ENCODE peak calls at places on chromosomes 7 and 10, in seven cellular contexts. One of them, this sample, is unnamed.

GRCh38 chr10:613217-613616 is 76.3 kb downstream of the DIP2C start:
- DNase-seq in AG09309: no peak
- DNase-seq in transverse colon: peak; percentile 72
- DNase-seq in fibroblast of the aortic adventitia: no peak
- DNase-seq in kidney: peak; percentile 77
- DNase-seq in activated B cell treated with CpG ODN at 0.5 μM for 24 hours: no peak
- DNase-seq in AG04449: no peak
- DNase-seq in this sample: no peak

GRCh38 chr7:156223935-156224334 is 411.7 kb upstream of the SHH start:
- DNase-seq in AG04449: no peak
- DNase-seq in fibroblast of the aortic adventitia: no peak
- DNase-seq in transverse colon: no peak
- DNase-seq in AG09309: no peak
- DNase-seq in kidney: no peak
- DNase-seq in activated B cell treated with CpG ODN at 0.5 μM for 24 hours: no peak
- DNase-seq in this sample: no peak

GRCh38 chr7:49229246-49229645 is 304.9 kb downstream of the CDC14C start:
- DNase-seq in AG09309: no peak
- DNase-seq in kidney: no peak
- DNase-seq in activated B cell treated with CpG ODN at 0.5 μM for 24 hours: no peak
- DNase-seq in fibroblast of the aortic adventitia: no peak
- DNase-seq in AG04449: no peak
- DNase-seq in transverse colon: no peak
- DNase-seq in this sample: no peak

GRCh38 chr7:150378853-150379589 is at the start of gene ZNF775:
- DNase-seq in kidney: peak; percentile 99
- DNase-seq in AG04449: peak; percentile 45
- DNase-seq in transverse colon: peak; percentile 97
- DNase-seq in activated B cell treated with CpG ODN at 0.5 μM for 24 hours: peak; percentile 90
- DNase-seq in AG09309: peak; percentile 55
- DNase-seq in fibroblast of the aortic adventitia: peak; percentile 89
- DNase-seq in this sample: peak; percentile 98

GRCh38 chr10:47165711-47166404 is 134.1 kb upstream of the GDF10 start:
- DNase-seq in fibroblast of the aortic adventitia: peak; percentile 98
- DNase-seq in AG04449: no peak
- DNase-seq in AG09309: no peak
- DNase-seq in transverse colon: peak; percentile 29
- DNase-seq in activated B cell treated with CpG ODN at 0.5 μM for 24 hours: peak; percentile 27
- DNase-seq in kidney: peak; percentile 78
- DNase-seq in this sample: no peak

GRCh38 chr7:141486959-141487358 is 64.3 kb upstream of the AGK start:
- DNase-seq in AG09309: no peak
- DNase-seq in transverse colon: no peak
- DNase-seq in AG04449: no peak
- DNase-seq in activated B cell treated with CpG ODN at 0.5 μM for 24 hours: no peak
- DNase-seq in kidney: no peak
- DNase-seq in fibroblast of the aortic adventitia: no peak
- DNase-seq in this sample: no peak

GRCh38 chr7:24456526-24457214 is 116.6 kb upstream of the PALS2 start:
- DNase-seq in AG09309: no peak
- DNase-seq in transverse colon: no peak
- DNase-seq in kidney: no peak
- DNase-seq in AG04449: no peak
- DNase-seq in fibroblast of the aortic adventitia: peak; percentile 75
- DNase-seq in activated B cell treated with CpG ODN at 0.5 μM for 24 hours: no peak
- DNase-seq in this sample: no peak

GRCh38 chr10:91617073-91617580 is 15.7 kb downstream of the PPP1R3C start:
- DNase-seq in AG04449: peak; percentile 79
- DNase-seq in activated B cell treated with CpG ODN at 0.5 μM for 24 hours: no peak
- DNase-seq in AG09309: no peak
- DNase-seq in transverse colon: no peak
- DNase-seq in kidney: no peak
- DNase-seq in fibroblast of the aortic adventitia: peak; percentile 89
- DNase-seq in this sample: no peak

GRCh38 chr7:123995617-123996326 is 37.1 kb downstream of the TMEM229A start:
- DNase-seq in kidney: no peak
- DNase-seq in fibroblast of the aortic adventitia: peak; percentile 1
- DNase-seq in AG09309: no peak
- DNase-seq in transverse colon: no peak
- DNase-seq in AG04449: no peak
- DNase-seq in activated B cell treated with CpG ODN at 0.5 μM for 24 hours: no peak
- DNase-seq in this sample: no peak

GRCh38 chr10:26214004-26214403 is 2.6 kb upstream of the GAD2 start:
- DNase-seq in fibroblast of the aortic adventitia: no peak
- DNase-seq in kidney: no peak
- DNase-seq in AG04449: no peak
- DNase-seq in AG09309: no peak
- DNase-seq in transverse colon: no peak
- DNase-seq in activated B cell treated with CpG ODN at 0.5 μM for 24 hours: no peak
- DNase-seq in this sample: no peak

GRCh38 chr7:47893238-47893637 is 55.0 kb downstream of the PKD1L1 start:
- DNase-seq in AG04449: no peak
- DNase-seq in AG09309: no peak
- DNase-seq in transverse colon: no peak
- DNase-seq in fibroblast of the aortic adventitia: no peak
- DNase-seq in activated B cell treated with CpG ODN at 0.5 μM for 24 hours: no peak
- DNase-seq in kidney: no peak
- DNase-seq in this sample: no peak

GRCh38 chr7:77799078-77799964 is 748 bp downstream of the PHTF2 start:
- DNase-seq in AG04449: no peak
- DNase-seq in AG09309: no peak
- DNase-seq in activated B cell treated with CpG ODN at 0.5 μM for 24 hours: peak; percentile 48
- DNase-seq in fibroblast of the aortic adventitia: peak; percentile 40
- DNase-seq in transverse colon: peak; percentile 37
- DNase-seq in kidney: peak; percentile 89
- DNase-seq in this sample: no peak

GRCh38 chr7:55022618-55022985 is 3.8 kb downstream of the EGFR start:
- DNase-seq in AG09309: no peak
- DNase-seq in transverse colon: no peak
- DNase-seq in fibroblast of the aortic adventitia: peak; percentile 61
- DNase-seq in activated B cell treated with CpG ODN at 0.5 μM for 24 hours: no peak
- DNase-seq in kidney: no peak
- DNase-seq in AG04449: no peak
- DNase-seq in this sample: no peak

GRCh38 chr10:114359041-114359952 is 45.0 kb downstream of the AFAP1L2 start:
- DNase-seq in activated B cell treated with CpG ODN at 0.5 μM for 24 hours: no peak
- DNase-seq in AG04449: no peak
- DNase-seq in transverse colon: no peak
- DNase-seq in fibroblast of the aortic adventitia: no peak
- DNase-seq in AG09309: no peak
- DNase-seq in kidney: no peak
- DNase-seq in this sample: no peak

GRCh38 chr10:357201-357950 is 222.1 kb downstream of the ZMYND11 start:
- DNase-seq in activated B cell treated with CpG ODN at 0.5 μM for 24 hours: no peak
- DNase-seq in transverse colon: no peak
- DNase-seq in AG09309: no peak
- DNase-seq in AG04449: no peak
- DNase-seq in kidney: no peak
- DNase-seq in fibroblast of the aortic adventitia: no peak
- DNase-seq in this sample: no peak

GRCh38 chr10:22704348-22705341 is 9.7 kb downstream of the PIP4K2A start:
- DNase-seq in kidney: no peak
- DNase-seq in AG09309: no peak
- DNase-seq in AG04449: no peak
- DNase-seq in fibroblast of the aortic adventitia: no peak
- DNase-seq in transverse colon: no peak
- DNase-seq in activated B cell treated with CpG ODN at 0.5 μM for 24 hours: no peak
- DNase-seq in this sample: no peak

GRCh38 chr7:134645935-134646334 is 718 bp upstream of the BPGM start:
- DNase-seq in fibroblast of the aortic adventitia: peak; percentile 53
- DNase-seq in kidney: no peak
- DNase-seq in AG09309: no peak
- DNase-seq in activated B cell treated with CpG ODN at 0.5 μM for 24 hours: no peak
- DNase-seq in transverse colon: no peak
- DNase-seq in AG04449: no peak
- DNase-seq in this sample: no peak

GRCh38 chr7:46754135-46754730 is 827.7 kb downstream of the TNS3 start:
- DNase-seq in fibroblast of the aortic adventitia: peak; percentile 90
- DNase-seq in activated B cell treated with CpG ODN at 0.5 μM for 24 hours: no peak
- DNase-seq in AG09309: peak; percentile 63
- DNase-seq in transverse colon: no peak
- DNase-seq in AG04449: no peak
- DNase-seq in kidney: no peak
- DNase-seq in this sample: no peak

GRCh38 chr7:137962875-137963507 is 38.9 kb downstream of the CREB3L2 start:
- DNase-seq in kidney: no peak
- DNase-seq in transverse colon: no peak
- DNase-seq in fibroblast of the aortic adventitia: no peak
- DNase-seq in AG04449: no peak
- DNase-seq in AG09309: no peak
- DNase-seq in activated B cell treated with CpG ODN at 0.5 μM for 24 hours: no peak
- DNase-seq in this sample: no peak

GRCh38 chr10:122847782-122848604 is 2.3 kb upstream of the CUZD1 start:
- DNase-seq in fibroblast of the aortic adventitia: no peak
- DNase-seq in transverse colon: no peak
- DNase-seq in kidney: no peak
- DNase-seq in AG09309: no peak
- DNase-seq in AG04449: no peak
- DNase-seq in activated B cell treated with CpG ODN at 0.5 μM for 24 hours: no peak
- DNase-seq in this sample: no peak

GRCh38 chr7:157440346-157441022 is 103.7 kb downstream of the DNAJB6 start:
- DNase-seq in activated B cell treated with CpG ODN at 0.5 μM for 24 hours: no peak
- DNase-seq in AG09309: no peak
- DNase-seq in transverse colon: no peak
- DNase-seq in AG04449: no peak
- DNase-seq in kidney: peak; percentile 29
- DNase-seq in fibroblast of the aortic adventitia: no peak
- DNase-seq in this sample: no peak
- TF ChIP-seq CTCF in activated B cell treated with CpG ODN at 0.5 μM for 24 hours: no peak
- TF ChIP-seq CTCF in AG09309: no peak
- TF ChIP-seq CTCF in transverse colon: no peak
- TF ChIP-seq CTCF in AG04449: no peak
- TF ChIP-seq CTCF in kidney: no peak
- TF ChIP-seq CTCF in fibroblast of the aortic adventitia: no peak
- TF ChIP-seq CTCF in this sample: no peak

DNA sequence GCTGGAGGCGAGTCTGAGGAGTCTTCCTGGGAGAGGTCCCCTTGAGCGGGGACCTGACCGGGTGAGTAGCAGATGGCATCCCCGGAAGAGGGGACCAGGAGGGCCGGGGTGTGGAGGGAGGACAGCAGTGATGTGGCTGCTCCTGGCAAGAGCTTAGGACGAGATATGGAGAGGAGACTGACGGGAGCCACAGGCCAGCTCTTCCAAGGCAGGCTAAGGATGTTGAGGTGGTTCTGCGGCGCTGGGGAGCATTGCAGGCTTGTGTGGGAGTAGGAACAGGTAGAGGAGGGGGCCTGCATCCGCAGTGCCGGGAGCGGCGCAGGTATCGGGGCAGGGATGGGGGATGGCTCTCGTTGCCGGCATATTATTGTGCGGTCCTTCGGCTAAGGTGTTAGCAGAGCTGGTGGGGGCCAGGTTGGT is 76.7 kb upstream of the ANLN start:
- DNase-seq in transverse colon: no peak
- DNase-seq in AG04449: no peak
- DNase-seq in kidney: no peak
- DNase-seq in activated B cell treated with CpG ODN at 0.5 μM for 24 hours: no peak
- DNase-seq in AG09309: no peak
- DNase-seq in fibroblast of the aortic adventitia: no peak
- DNase-seq in this sample: no peak
- TF ChIP-seq CTCF in transverse colon: no peak
- TF ChIP-seq CTCF in AG04449: no peak
- TF ChIP-seq CTCF in kidney: no peak
- TF ChIP-seq CTCF in activated B cell treated with CpG ODN at 0.5 μM for 24 hours: no peak
- TF ChIP-seq CTCF in AG09309: no peak
- TF ChIP-seq CTCF in fibroblast of the aortic adventitia: no peak
- TF ChIP-seq CTCF in this sample: no peak

GRCh38 chr10:116271593-116272496 is 1.2 kb downstream of the GFRA1 start:
- DNase-seq in activated B cell treated with CpG ODN at 0.5 μM for 24 hours: no peak
- DNase-seq in fibroblast of the aortic adventitia: no peak
- DNase-seq in transverse colon: no peak
- DNase-seq in AG04449: no peak
- DNase-seq in AG09309: no peak
- DNase-seq in kidney: peak; percentile 84
- DNase-seq in this sample: no peak

GRCh38 chr10:116272497-116273221 is at the start of gene GFRA1:
- DNase-seq in fibroblast of the aortic adventitia: no peak
- DNase-seq in kidney: peak; percentile 85
- DNase-seq in AG09309: no peak
- DNase-seq in activated B cell treated with CpG ODN at 0.5 μM for 24 hours: no peak
- DNase-seq in AG04449: no peak
- DNase-seq in transverse colon: no peak
- DNase-seq in this sample: no peak

GRCh38 chr10:116270691-116271592 is 2.1 kb downstream of the GFRA1 start:
- DNase-seq in fibroblast of the aortic adventitia: no peak
- DNase-seq in activated B cell treated with CpG ODN at 0.5 μM for 24 hours: no peak
- DNase-seq in transverse colon: no peak
- DNase-seq in kidney: peak; percentile 90
- DNase-seq in AG04449: no peak
- DNase-seq in AG09309: no peak
- DNase-seq in this sample: no peak

GRCh38 chr10:116278832-116279231 is 5.8 kb upstream of the GFRA1 start:
- DNase-seq in transverse colon: no peak
- DNase-seq in kidney: no peak
- DNase-seq in AG09309: no peak
- DNase-seq in AG04449: no peak
- DNase-seq in fibroblast of the aortic adventitia: no peak
- DNase-seq in activated B cell treated with CpG ODN at 0.5 μM for 24 hours: no peak
- DNase-seq in this sample: no peak

GRCh38 chr10:116274141-116274861 is 1.3 kb upstream of the GFRA1 start:
- DNase-seq in AG09309: no peak
- DNase-seq in activated B cell treated with CpG ODN at 0.5 μM for 24 hours: no peak
- DNase-seq in kidney: peak; percentile 79
- DNase-seq in transverse colon: no peak
- DNase-seq in AG04449: no peak
- DNase-seq in fibroblast of the aortic adventitia: no peak
- DNase-seq in this sample: no peak
- TF ChIP-seq CTCF in AG09309: peak; percentile 6
- TF ChIP-seq CTCF in activated B cell treated with CpG ODN at 0.5 μM for 24 hours: no peak
- TF ChIP-seq CTCF in kidney: no peak
- TF ChIP-seq CTCF in transverse colon: no peak
- TF ChIP-seq CTCF in AG04449: peak; percentile 14
- TF ChIP-seq CTCF in fibroblast of the aortic adventitia: no peak
- TF ChIP-seq CTCF in this sample: no peak

GRCh38 chr10:78357673-78358206 is 324.1 kb downstream of the RPS24 start:
- DNase-seq in AG04449: no peak
- DNase-seq in kidney: no peak
- DNase-seq in activated B cell treated with CpG ODN at 0.5 μM for 24 hours: no peak
- DNase-seq in transverse colon: no peak
- DNase-seq in fibroblast of the aortic adventitia: peak; percentile 11
- DNase-seq in AG09309: no peak
- DNase-seq in this sample: no peak

GRCh38 chr10:78359641-78360091 is 326.0 kb downstream of the RPS24 start:
- DNase-seq in kidney: peak; percentile 64
- DNase-seq in transverse colon: no peak
- DNase-seq in AG04449: no peak
- DNase-seq in activated B cell treated with CpG ODN at 0.5 μM for 24 hours: no peak
- DNase-seq in fibroblast of the aortic adventitia: no peak
- DNase-seq in AG09309: no peak
- DNase-seq in this sample: no peak

GRCh38 chr10:78358982-78359381 is 325.3 kb downstream of the RPS24 start:
- DNase-seq in AG04449: no peak
- DNase-seq in activated B cell treated with CpG ODN at 0.5 μM for 24 hours: no peak
- DNase-seq in kidney: no peak
- DNase-seq in fibroblast of the aortic adventitia: no peak
- DNase-seq in transverse colon: no peak
- DNase-seq in AG09309: no peak
- DNase-seq in this sample: no peak

GRCh38 chr10:78357027-78357672 is 323.5 kb downstream of the RPS24 start:
- DNase-seq in kidney: no peak
- DNase-seq in activated B cell treated with CpG ODN at 0.5 μM for 24 hours: no peak
- DNase-seq in AG04449: no peak
- DNase-seq in transverse colon: no peak
- DNase-seq in fibroblast of the aortic adventitia: peak; percentile 22
- DNase-seq in AG09309: no peak
- DNase-seq in this sample: no peak

GRCh38 chr10:78358406-78358805 is 324.7 kb downstream of the RPS24 start:
- DNase-seq in transverse colon: no peak
- DNase-seq in kidney: no peak
- DNase-seq in activated B cell treated with CpG ODN at 0.5 μM for 24 hours: no peak
- DNase-seq in AG09309: no peak
- DNase-seq in fibroblast of the aortic adventitia: no peak
- DNase-seq in AG04449: no peak
- DNase-seq in this sample: no peak
- TF ChIP-seq CTCF in transverse colon: no peak
- TF ChIP-seq CTCF in kidney: no peak
- TF ChIP-seq CTCF in activated B cell treated with CpG ODN at 0.5 μM for 24 hours: no peak
- TF ChIP-seq CTCF in AG09309: no peak
- TF ChIP-seq CTCF in fibroblast of the aortic adventitia: no peak
- TF ChIP-seq CTCF in AG04449: no peak
- TF ChIP-seq CTCF in this sample: no peak